ENCODE peak calls at places on chromosomes 3 and 15, in nine cellular contexts. W is prostate gland, T is Peyer's patch, P is endothelial cell of umbilical vein, E is cardiac fibroblast, Z is stomach, Q is sigmoid colon, D is RWPE2, S is AG09319. U is an unnamed sample.

GRCh38 chr15:25171856-25172687 is 217.3 kb downstream of the SNRPN start:
- DNase-seq in T (peak; percentile 8), S (no peak), Q (peak; percentile 50), W (no peak), E (no peak), P (no peak), D (peak; percentile 52), Z (no peak), U (no peak)

GRCh38 chr3:10950476-10951294 is 41.9 kb upstream of the SLC6A1 start:
- DNase-seq in T (no peak), Q (no peak), S (peak; percentile 7), E (peak; percentile 64), Z (no peak), D (no peak), W (no peak), P (peak; percentile 21), U (no peak)

GRCh38 chr3:114178770-114179368 is at the start of gene DRD3:
- DNase-seq in Q (no peak), W (no peak), Z (no peak), S (no peak), D (no peak), E (peak; percentile 56), P (peak; percentile 33), T (no peak), U (no peak)

GRCh38 chr15:38853608-38854007 is 289.0 kb upstream of the RASGRP1 start:
- DNase-seq in D (no peak), T (no peak), P (no peak), Z (no peak), Q (no peak), W (no peak), E (peak; percentile 49), S (no peak), U (no peak)

GRCh38 chr3:61683409-61684261 is 122.3 kb downstream of the PTPRG start:
- DNase-seq in E (peak; percentile 59), S (no peak), D (no peak), T (no peak), Z (no peak), P (no peak), Q (no peak), W (no peak), U (no peak)

GRCh38 chr3:126846316-126846715 is 136.6 kb upstream of the PLXNA1 start:
- DNase-seq in T (no peak), D (no peak), Z (no peak), W (no peak), P (no peak), Q (no peak), E (peak; percentile 49), S (no peak), U (no peak)

GRCh38 chr15:25176991-25177954 is 222.5 kb downstream of the SNRPN start:
- DNase-seq in E (no peak), S (no peak), D (peak; percentile 65), P (no peak), W (peak; percentile 2), Z (peak; percentile 17), Q (peak; percentile 58), T (peak; percentile 3), U (no peak)

GRCh38 chr3:42688016-42688415 is 2.7 kb downstream of the KLHL40 start:
- DNase-seq in W (no peak), P (no peak), T (no peak), Z (no peak), E (no peak), S (no peak), Q (peak; percentile 58), D (peak; percentile 56), U (no peak)

GRCh38 chr3:139554628-139555027 is 15.1 kb upstream of the RBP1 start:
- DNase-seq in S (no peak), Z (no peak), Q (no peak), W (no peak), P (no peak), T (no peak), D (no peak), E (no peak), U (no peak)

GRCh38 chr3:19256313-19256712 is 108.0 kb downstream of the KCNH8 start:
- DNase-seq in T (no peak), D (no peak), Q (no peak), P (no peak), S (no peak), Z (no peak), W (no peak), E (no peak), U (no peak)

GRCh38 chr3:171055336-171056178 is 29.0 kb upstream of the SLC2A2 start:
- DNase-seq in S (no peak), P (peak; percentile 11), Z (no peak), D (no peak), T (no peak), Q (no peak), E (peak; percentile 79), W (no peak), U (no peak)

DNA sequence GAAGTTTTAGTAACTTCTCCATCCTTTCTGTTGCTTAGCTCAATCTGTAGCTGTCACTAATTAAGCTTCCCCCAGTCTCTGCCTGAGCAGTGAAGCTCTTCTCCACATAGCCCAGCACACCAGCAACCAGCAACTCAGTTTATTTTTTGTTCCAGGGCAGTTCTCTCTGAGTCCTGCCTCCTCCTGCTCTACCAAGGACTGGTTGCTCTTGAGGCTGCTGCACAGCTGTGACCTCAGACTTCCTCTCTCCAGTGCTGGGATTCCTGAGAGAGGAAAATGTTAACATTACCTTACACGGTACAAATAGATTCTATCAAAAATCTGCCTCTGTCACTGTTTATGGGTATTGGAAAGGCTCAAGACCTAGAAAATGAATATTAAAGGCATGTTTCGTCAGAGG is 294.7 kb downstream of the OXSM start:
- DNase-seq in S (no peak), Q (no peak), P (no peak), E (no peak), W (no peak), D (no peak), Z (no peak), T (no peak), U (no peak)
- TF ChIP-seq CTCF in S (no peak), Q (no peak), P (no peak), E (no peak), W (no peak), D (no peak), Z (no peak), T (no peak), U (no peak)

GRCh38 chr3:141050913-141051632 is at the start of gene SPSB4:
- DNase-seq in W (no peak), Q (peak; percentile 77), T (no peak), P (peak; percentile 27), S (no peak), E (peak; percentile 27), D (no peak), Z (no peak), U (no peak)

GRCh38 chr3:141050576-141050912 is 603 bp upstream of the SPSB4 start:
- DNase-seq in E (no peak), D (no peak), P (no peak), S (no peak), Q (no peak), Z (no peak), T (no peak), W (no peak), U (no peak)

GRCh38 chr3:141051641-141052569 is 758 bp downstream of the SPSB4 start:
- DNase-seq in T (no peak), D (no peak), P (no peak), Q (no peak), Z (no peak), E (peak; percentile 32), W (no peak), S (no peak), U (no peak)

GRCh38 chr3:141047168-141047567 is 4.0 kb upstream of the SPSB4 start:
- DNase-seq in T (no peak), Z (no peak), P (no peak), W (no peak), D (no peak), S (no peak), Q (no peak), E (no peak), U (no peak)

DNA sequence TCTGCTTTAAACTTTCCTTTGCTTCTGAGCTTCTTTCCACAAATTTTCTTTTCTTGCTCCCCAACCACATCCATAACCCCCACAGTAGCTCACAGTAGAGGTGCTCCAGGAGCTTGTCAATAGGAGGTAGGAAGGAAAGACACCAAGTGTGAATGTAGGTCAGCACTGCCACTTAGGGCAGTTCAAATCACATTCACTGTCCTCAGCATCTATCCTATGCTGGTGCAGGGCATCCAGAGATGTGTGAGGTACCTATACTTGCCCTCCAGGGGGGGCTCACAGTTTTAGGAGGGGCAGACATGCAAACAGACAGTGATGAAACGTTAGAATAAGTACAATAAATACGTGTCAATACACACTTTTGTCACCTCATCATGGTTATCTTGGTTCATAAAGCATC is 1.5 kb upstream of the SPSB4 start:
- DNase-seq in T (no peak), E (no peak), Z (no peak), D (no peak), Q (no peak), W (no peak), P (no peak), S (no peak), U (no peak)
- TF ChIP-seq CTCF in T (no peak), E (no peak), Z (no peak), D (no peak), Q (no peak), W (no peak), P (no peak), S (no peak), U (no peak)

GRCh38 chr15:82647835-82648256 is 683 bp upstream of the CPEB1 start:
- DNase-seq in S (no peak), Q (peak; percentile 75), P (no peak), T (peak; percentile 29), Z (no peak), E (no peak), W (no peak), D (no peak), U (no peak)

GRCh38 chr15:82646250-82647044 is 716 bp downstream of the CPEB1 start:
- DNase-seq in Z (no peak), P (no peak), E (no peak), W (no peak), S (no peak), T (no peak), Q (no peak), D (no peak), U (no peak)

GRCh38 chr15:82649226-82649999 is 2.2 kb upstream of the CPEB1 start:
- DNase-seq in T (no peak), E (no peak), W (no peak), D (no peak), Z (no peak), P (no peak), Q (no peak), S (no peak), U (no peak)

GRCh38 chr15:82648257-82649103 is 1.3 kb upstream of the CPEB1 start:
- DNase-seq in E (peak; percentile 3), Z (no peak), D (no peak), S (no peak), T (no peak), W (no peak), Q (no peak), P (no peak), U (no peak)

GRCh38 chr15:82647045-82647834 is at the start of gene CPEB1:
- DNase-seq in W (no peak), S (no peak), Q (peak; percentile 88), E (peak; percentile 27), D (no peak), P (no peak), T (no peak), Z (no peak), U (no peak)
- TF ChIP-seq CTCF in W (no peak), S (peak; percentile 11), Q (no peak), E (no peak), D (peak; percentile 40), P (no peak), T (no peak), Z (no peak), U (no peak)

DNA sequence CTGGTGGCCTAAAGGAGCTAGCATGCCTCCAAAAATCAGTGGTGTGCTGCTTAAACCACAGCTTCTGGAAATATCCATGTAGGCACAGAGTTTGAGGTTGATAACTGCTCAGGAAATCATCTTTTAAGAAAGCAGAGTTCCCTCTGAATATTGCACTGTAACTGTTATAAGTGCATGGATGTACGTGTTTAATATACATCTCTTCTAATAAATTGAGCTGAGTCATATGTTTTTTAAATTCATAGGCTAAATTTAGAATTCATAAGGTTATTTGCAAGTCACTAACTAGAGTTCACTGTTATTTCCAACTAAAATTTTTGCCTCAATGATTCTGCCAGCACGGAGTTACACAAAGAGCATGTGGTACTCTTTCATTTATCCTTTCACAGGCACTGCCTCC is 68.9 kb downstream of the MYH15 start:
- DNase-seq in Z (no peak), E (no peak), T (no peak), S (no peak), P (no peak), W (no peak), Q (no peak), D (no peak), U (no peak)
- TF ChIP-seq CTCF in Z (no peak), E (no peak), T (no peak), S (no peak), P (no peak), W (no peak), Q (no peak), D (no peak), U (no peak)